ENCODE peak calls at places on chromosome 4, in six cellular contexts. K, R, T, H, M and J are unnamed samples.

GRCh38 chr4:96936886-96937285 is 1097.0 kb downstream of the PDHA2 start:
- DNase-seq in T (no peak), M (no peak), K (no peak), R (no peak), H (no peak), J (no peak)

GRCh38 chr4:78644744-78645330 is 93.3 kb downstream of the ANXA3 start:
- DNase-seq in K (peak; percentile 91), M (peak; percentile 85), T (peak; percentile 54), R (peak; percentile 52), H (peak; percentile 65), J (peak; percentile 79)

GRCh38 chr4:39745920-39746319 is 48.0 kb downstream of the UBE2K start:
- DNase-seq in K (peak; percentile 11), M (no peak), H (no peak), T (no peak), R (no peak), J (no peak)

GRCh38 chr4:158945529-158946108 is 157.3 kb upstream of the RAPGEF2 start:
- DNase-seq in R (no peak), K (no peak), M (no peak), H (no peak), T (no peak), J (no peak)

GRCh38 chr4:103032575-103032974 is 13.1 kb upstream of the SLC9B1 start:
- DNase-seq in T (no peak), K (peak; percentile 42), R (peak; percentile 71), H (peak; percentile 58), M (peak; percentile 60), J (peak; percentile 14)

GRCh38 chr4:145566767-145567166 is 52.4 kb upstream of the MMAA start:
- DNase-seq in M (no peak), T (no peak), R (no peak), K (no peak), H (no peak), J (no peak)

GRCh38 chr4:185576918-185577591 is 41.7 kb upstream of the PDLIM3 start:
- DNase-seq in K (no peak), T (no peak), H (no peak), R (no peak), M (no peak), J (no peak)

GRCh38 chr4:8737601-8738279 is 133.9 kb downstream of the HMX1 start:
- DNase-seq in R (no peak), T (no peak), K (no peak), M (no peak), H (no peak), J (no peak)

GRCh38 chr4:6908397-6909112 is 1.1 kb upstream of the TBC1D14 start:
- DNase-seq in M (no peak), H (no peak), R (no peak), T (no peak), K (no peak), J (no peak)

GRCh38 chr4:23202712-23203247 is 510.0 kb downstream of the GBA3 start:
- DNase-seq in T (no peak), K (no peak), H (no peak), R (no peak), M (no peak), J (no peak)

GRCh38 chr4:54499308-54500074 is 158.3 kb upstream of the KIT start:
- DNase-seq in R (peak; percentile 27), T (no peak), K (peak; percentile 45), M (peak; percentile 76), H (no peak), J (no peak)

GRCh38 chr4:183407635-183408463 is 36.6 kb upstream of the CDKN2AIP start:
- DNase-seq in K (no peak), R (no peak), M (no peak), T (no peak), H (no peak), J (no peak)

GRCh38 chr4:108001540-108001939 is 11.9 kb downstream of the HADH start:
- DNase-seq in H (no peak), T (no peak), K (peak; percentile 55), R (no peak), M (no peak), J (no peak)

GRCh38 chr4:34935739-34936138 is 1308.6 kb downstream of the ARAP2 start:
- DNase-seq in H (no peak), R (no peak), K (no peak), T (no peak), M (no peak), J (no peak)

GRCh38 chr4:56787380-56787779 is 34.1 kb downstream of the SPINK2 start:
- DNase-seq in R (peak; percentile 13), K (no peak), T (no peak), H (no peak), M (no peak), J (no peak)

GRCh38 chr4:70564033-70564432 is 28.0 kb upstream of the AMBN start:
- DNase-seq in M (peak; percentile 49), K (no peak), T (no peak), H (no peak), R (no peak), J (no peak)

GRCh38 chr4:83189631-83190136 is 75.2 kb upstream of the PLAC8 start:
- DNase-seq in T (no peak), R (peak; percentile 85), M (no peak), K (no peak), H (no peak), J (no peak)